ENCODE peak calls at places on chromosomes 7 and 10, in four cellular contexts. E is K562, U is GM12878, R is HepG2. B is an unnamed sample.

GRCh38 chr10:11425288-11425595 is 186.2 kb downstream of the USP6NL start:
- DNase-seq in E (no peak), U (no peak), R (no peak), B (no peak)

GRCh38 chr10:81838950-81839349 is 36.0 kb upstream of the NRG3 start:
- DNase-seq in E (no peak), R (no peak), U (no peak), B (no peak)

GRCh38 chr10:131253931-131254865 is 57.3 kb downstream of the TCERG1L start:
- DNase-seq in U (no peak), R (no peak), E (no peak), B (no peak)

GRCh38 chr10:7773845-7774801 is 13.7 kb downstream of the KIN start:
- DNase-seq in R (no peak), E (no peak), U (no peak), B (no peak)

GRCh38 chr7:124992881-124993562 is 63.4 kb upstream of the POT1 start:
- DNase-seq in R (no peak), U (no peak), E (peak; percentile 19), B (no peak)

GRCh38 chr7:103866919-103867318 is 122.5 kb downstream of the RELN start:
- DNase-seq in U (no peak), E (no peak), R (peak; percentile 71), B (no peak)

GRCh38 chr10:29277296-29277695 is 11.6 kb upstream of the LYZL1 start:
- DNase-seq in U (no peak), E (no peak), R (no peak), B (no peak)

GRCh38 chr7:63038987-63039386 is 959.7 kb upstream of the ZNF722 start:
- DNase-seq in U (no peak), R (no peak), E (no peak), B (no peak)

GRCh38 chr10:130737622-130738021 is 573.9 kb downstream of the TCERG1L start:
- DNase-seq in U (no peak), E (no peak), R (no peak), B (no peak)

GRCh38 chr7:95811846-95812445 is 39.6 kb downstream of the DYNC1I1 start:
- DNase-seq in E (no peak), U (no peak), R (no peak), B (no peak)

GRCh38 chr7:20331912-20332317 is 1.2 kb downstream of the ITGB8 start:
- DNase-seq in U (no peak), R (no peak), E (no peak), B (no peak)

GRCh38 chr7:10889266-10889898 is 84.3 kb upstream of the PHF14 start:
- DNase-seq in E (peak; percentile 65), U (no peak), R (peak; percentile 46), B (peak; percentile 48)

GRCh38 chr7:148587076-148587475 is 3.5 kb upstream of the C7orf33 start:
- DNase-seq in E (no peak), U (no peak), R (no peak), B (no peak)

GRCh38 chr10:97333601-97334369 is 744 bp downstream of the FRAT2 start:
- DNase-seq in R (no peak), U (no peak), E (peak; percentile 51), B (no peak)

GRCh38 chr7:143958781-143959180 is 4.1 kb downstream of the OR2F1 start:
- DNase-seq in E (no peak), U (no peak), R (peak; percentile 65), B (no peak)

GRCh38 chr7:94904982-94905381 is 2.4 kb upstream of the PPP1R9A start:
- DNase-seq in R (no peak), U (no peak), E (no peak), B (no peak)

GRCh38 chr7:35286422-35286821 is 32.5 kb upstream of the TBX20 start:
- DNase-seq in U (no peak), R (no peak), E (no peak), B (no peak)

GRCh38 chr7:43781726-43782607 is 23.5 kb downstream of the BLVRA start:
- DNase-seq in E (no peak), R (peak; percentile 90), U (no peak), B (no peak)

GRCh38 chr10:6046458-6047325 is 15.5 kb downstream of the IL2RA start:
- DNase-seq in E (no peak), R (no peak), U (no peak), B (no peak)

GRCh38 chr10:78706256-78706655 is 362.5 kb upstream of the ZMIZ1 start:
- DNase-seq in E (no peak), R (no peak), U (no peak), B (no peak)

GRCh38 chr10:78700413-78700812 is 368.4 kb upstream of the ZMIZ1 start:
- DNase-seq in U (no peak), E (no peak), R (no peak), B (no peak)

GRCh38 chr10:78706986-78707500 is 361.7 kb upstream of the ZMIZ1 start:
- DNase-seq in R (no peak), E (no peak), U (no peak), B (no peak)

GRCh38 chr10:78700816-78701520 is 367.8 kb upstream of the ZMIZ1 start:
- DNase-seq in U (no peak), E (no peak), R (no peak), B (no peak)

DNA sequence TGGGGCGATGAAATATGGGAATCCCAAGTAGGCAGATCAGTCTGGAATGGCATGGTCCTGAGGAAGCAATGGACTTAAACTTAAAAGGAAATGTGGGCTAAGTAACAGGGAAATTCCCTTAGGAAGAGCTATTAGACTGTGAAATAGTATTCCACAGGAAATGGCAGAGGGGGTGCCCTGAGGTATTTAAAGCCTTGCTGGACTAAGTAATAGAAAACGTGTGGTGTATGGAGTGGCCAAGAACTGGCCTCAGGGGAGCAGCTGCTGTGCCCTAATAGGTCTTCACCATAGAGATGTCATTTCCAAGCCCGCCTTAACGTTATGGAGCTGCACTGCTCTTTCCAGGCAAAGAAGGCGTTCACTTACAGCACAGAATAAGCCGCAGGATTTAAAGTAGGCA is 365.2 kb upstream of the ZMIZ1 start:
- DNase-seq in U (no peak), R (no peak), E (no peak), B (no peak)
- TF ChIP-seq SP1 in U (no peak), R (no peak), E (no peak), B (no peak)

GRCh38 chr10:18610517-18610916 is 40.9 kb downstream of the NSUN6 start:
- DNase-seq in U (no peak), E (no peak), R (peak; percentile 98), B (peak; percentile 72)
- TF ChIP-seq ZBTB33 in U (no peak), E (no peak), R (no peak), B (no peak)

GRCh38 chr10:25285809-25286208 is 111.0 kb downstream of the GPR158 start:
- DNase-seq in E (no peak), U (no peak), R (no peak), B (no peak)

GRCh38 chr10:25278180-25278579 is 103.4 kb downstream of the GPR158 start:
- DNase-seq in R (no peak), E (no peak), U (no peak), B (no peak)

GRCh38 chr10:25280076-25280475 is 105.3 kb downstream of the GPR158 start:
- DNase-seq in E (no peak), U (no peak), R (no peak), B (no peak)
- TF ChIP-seq SP1 in E (no peak), U (no peak), R (no peak), B (no peak)

GRCh38 chr10:93223336-93223735 is 149.6 kb downstream of the CYP26A1 start:
- DNase-seq in U (no peak), R (no peak), E (no peak), B (no peak)

GRCh38 chr10:93221521-93221920 is 147.8 kb downstream of the CYP26A1 start:
- DNase-seq in E (no peak), R (no peak), U (no peak), B (no peak)

GRCh38 chr10:93222876-93223275 is 149.2 kb downstream of the CYP26A1 start:
- DNase-seq in R (no peak), U (no peak), E (no peak), B (no peak)

GRCh38 chr10:93221171-93221496 is 147.4 kb downstream of the CYP26A1 start:
- DNase-seq in U (no peak), R (no peak), E (no peak), B (no peak)

DNA sequence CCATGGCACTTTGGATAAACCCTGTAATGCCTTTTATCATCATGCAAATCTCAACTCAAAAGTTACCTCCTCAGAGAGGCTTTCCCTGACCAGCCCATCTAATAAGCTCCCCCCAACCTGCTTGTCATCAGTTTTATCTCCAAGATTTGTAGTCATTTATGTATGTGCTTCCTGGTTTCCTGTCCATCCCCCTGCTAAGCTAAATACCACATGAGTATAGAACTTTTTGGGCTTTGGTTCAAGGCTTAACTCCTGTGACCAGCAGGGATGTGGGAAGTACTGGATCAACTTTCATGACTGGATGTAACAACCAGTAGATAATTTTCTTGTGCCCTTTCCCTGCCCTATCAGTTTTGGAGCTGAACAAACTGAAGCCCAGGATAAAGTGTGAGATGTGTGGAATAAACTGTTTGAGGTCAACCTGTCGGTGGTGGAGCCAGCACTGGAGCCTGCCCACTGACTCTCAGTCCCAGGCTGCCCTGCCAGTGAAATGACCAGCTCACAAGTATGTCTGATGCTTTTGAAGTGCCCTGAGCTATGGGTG is 148.6 kb downstream of the CYP26A1 start:
- DNase-seq in E (no peak), R (no peak), U (no peak), B (no peak)
- TF ChIP-seq ZBTB33 in E (no peak), R (no peak), U (no peak), B (no peak)

DNA sequence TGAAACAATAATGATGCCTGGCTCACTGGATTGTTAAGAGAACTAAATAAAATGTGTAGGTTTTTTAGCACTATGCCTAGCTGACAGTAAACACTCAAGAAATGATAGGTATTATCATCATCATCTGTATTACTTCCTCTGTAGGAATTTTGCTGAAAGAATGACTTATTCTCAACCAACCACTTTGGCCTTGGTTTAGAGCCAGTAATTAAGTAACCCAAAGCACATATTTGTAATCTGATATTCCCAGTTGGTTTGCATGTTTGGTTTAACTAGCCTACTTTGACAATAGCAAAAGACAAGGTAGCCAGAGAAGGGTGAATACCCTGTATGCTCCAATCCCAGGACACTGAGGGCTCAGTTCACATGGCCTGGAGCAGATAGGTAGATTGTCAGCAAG is 34.4 kb downstream of the BCAP29 start:
- DNase-seq in U (no peak), E (no peak), R (peak; percentile 15), B (no peak)
- TF ChIP-seq SP1 in U (no peak), E (no peak), R (no peak), B (no peak)

B was measured in HCT116.